ENCODE peak calls at places on chromosomes 11 and 22, in six cellular contexts. J is AG04450, Q is heart right ventricle, E is adipocyte, O is PC-3, K is aorta. F is an unnamed sample.

GRCh38 chr11:58659404-58659803 is 36.9 kb downstream of the CNTF start:
- DNase-seq in O (peak; percentile 98), J (no peak), E (no peak), Q (no peak), K (no peak), F (no peak)

GRCh38 chr11:115776916-115777315 is 272.7 kb upstream of the CADM1 start:
- DNase-seq in Q (peak; percentile 23), E (no peak), O (no peak), K (no peak), J (no peak), F (no peak)

GRCh38 chr11:128963744-128964340 is 21.2 kb upstream of the TP53AIP1 start:
- DNase-seq in K (no peak), J (no peak), Q (no peak), E (no peak), O (no peak), F (no peak)

GRCh38 chr11:77322506-77322905 is 21.0 kb upstream of the GDPD4 start:
- DNase-seq in K (no peak), J (peak; percentile 49), O (no peak), E (peak; percentile 40), Q (peak; percentile 5), F (no peak)

GRCh38 chr11:113994077-113994954 is 19.4 kb downstream of the HTR3A start:
- DNase-seq in K (no peak), O (peak; percentile 43), E (peak; percentile 64), Q (peak; percentile 18), J (no peak), F (no peak)

GRCh38 chr11:126210871-126211235 is 597 bp downstream of the RPUSD4 start:
- DNase-seq in O (no peak), E (no peak), J (no peak), K (no peak), Q (no peak), F (no peak)

GRCh38 chr11:57972013-57972367 is 51.7 kb upstream of the OR9Q1 start:
- DNase-seq in J (no peak), Q (no peak), K (no peak), O (no peak), E (no peak), F (no peak)

GRCh38 chr11:122195790-122196189 is 79.8 kb upstream of the BLID start:
- DNase-seq in E (no peak), K (no peak), Q (no peak), O (no peak), J (no peak), F (no peak)

GRCh38 chr11:35605691-35606090 is 12.6 kb upstream of the FJX1 start:
- DNase-seq in O (no peak), K (no peak), Q (peak; percentile 40), J (no peak), E (no peak), F (no peak)

GRCh38 chr22:17647996-17648395 is 9.4 kb downstream of the BCL2L13 start:
- DNase-seq in E (no peak), Q (no peak), K (no peak), J (no peak), O (no peak), F (no peak)

GRCh38 chr11:86160546-86161149 is 83.9 kb upstream of the EED start:
- DNase-seq in Q (no peak), O (peak; percentile 73), E (peak; percentile 35), K (no peak), J (no peak), F (no peak)

GRCh38 chr11:61334434-61335354 is 1.7 kb downstream of the TKFC start:
- DNase-seq in E (peak; percentile 24), Q (no peak), O (peak; percentile 60), J (no peak), K (peak; percentile 62), F (no peak)

GRCh38 chr11:66230171-66230570 is 38.3 kb upstream of the RAB1B start:
- DNase-seq in E (no peak), Q (no peak), K (no peak), J (no peak), O (no peak), F (no peak)

GRCh38 chr11:108069947-108070346 is 51.4 kb upstream of the ACAT1 start:
- DNase-seq in O (no peak), K (no peak), Q (no peak), J (no peak), E (peak; percentile 81), F (no peak)

GRCh38 chr11:74031310-74031676 is 22.4 kb upstream of the UCP3 start:
- DNase-seq in E (no peak), K (no peak), J (no peak), Q (no peak), O (no peak), F (no peak)

GRCh38 chr11:8917157-8917820 is 6.3 kb downstream of the AKIP1 start:
- DNase-seq in Q (no peak), E (peak; percentile 93), K (peak; percentile 82), J (peak; percentile 90), O (peak; percentile 51), F (no peak)

GRCh38 chr22:27480487-27480886 is 321.1 kb downstream of the MN1 start:
- DNase-seq in J (no peak), Q (no peak), O (peak; percentile 61), E (no peak), K (no peak), F (no peak)

GRCh38 chr11:93842461-93842860 is 8.0 kb downstream of the VSTM5 start:
- DNase-seq in K (no peak), E (peak; percentile 78), J (peak; percentile 7), O (peak; percentile 99), Q (no peak), F (no peak)

DNA sequence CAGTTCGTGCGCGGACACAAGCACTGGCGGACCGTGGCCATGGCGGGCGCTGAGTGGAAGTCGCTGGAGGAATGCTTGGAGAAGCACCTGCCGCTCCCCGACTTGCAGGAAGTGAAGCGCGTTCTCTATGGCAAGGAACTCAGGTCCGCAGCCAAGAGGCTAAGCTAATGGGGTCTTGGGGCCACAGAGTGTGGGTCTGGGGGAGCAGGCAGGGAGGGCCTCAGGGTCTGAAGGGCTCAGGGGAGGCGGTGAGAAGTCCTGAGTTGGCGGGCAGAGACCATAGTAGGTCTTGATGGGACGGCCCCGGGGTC is 188 bp downstream of the UPB1 start:
- DNase-seq in O (no peak), J (no peak), K (no peak), E (no peak), Q (no peak), F (no peak)
- H3K4me3 ChIP-seq in O (no peak overlapping the region), J (no peak overlapping the region), K (no peak overlapping the region), E (no peak overlapping the region), Q (no peak overlapping the region), F (no peak overlapping the region)

GRCh38 chr11:278001-278951 is at the start of gene NLRP6:
- DNase-seq in K (no peak), O (no peak), Q (peak; percentile 2), J (no peak), E (no peak), F (no peak)
- H3K4me3 ChIP-seq in K (no peak within 1 kb of the TSS), O (no peak within 1 kb of the TSS), Q (peak within 1 kb of the TSS; percentile 19), J (no peak within 1 kb of the TSS), E (no peak within 1 kb of the TSS), F (no peak within 1 kb of the TSS)

DNA sequence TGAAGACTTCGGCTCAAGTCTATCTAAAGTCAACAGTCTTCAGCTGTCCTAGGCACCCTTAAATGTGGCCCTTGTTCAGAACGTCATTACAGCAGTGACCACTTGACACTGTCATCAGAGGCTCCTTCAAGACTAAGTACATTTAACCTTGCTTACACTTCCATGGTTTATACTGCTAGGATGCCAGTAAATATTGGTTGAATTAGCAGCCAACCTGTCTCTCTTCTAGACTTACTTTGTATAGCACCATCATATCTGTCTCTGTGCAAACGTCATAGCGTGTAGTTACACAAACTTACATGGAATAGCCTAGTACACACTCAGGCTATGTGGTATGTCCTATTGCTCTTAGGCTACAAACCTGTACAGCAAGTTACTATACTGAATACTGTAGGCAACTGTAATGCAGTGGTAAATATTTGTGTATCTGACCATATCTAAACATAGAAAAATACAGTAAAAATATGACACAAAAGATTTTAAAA is 13.3 kb upstream of the C11orf91 start:
- DNase-seq in O (no peak), Q (no peak), K (no peak), E (no peak), J (no peak), F (no peak)
- H3K4me3 ChIP-seq in O (no peak overlapping the region), Q (no peak overlapping the region), K (no peak overlapping the region), E (no peak overlapping the region), J (no peak overlapping the region), F (no peak overlapping the region)

GRCh38 chr22:37607912-37608476 is 640 bp upstream of the GGA1 start:
- DNase-seq in J (no peak), E (no peak), Q (no peak), K (no peak), O (no peak), F (no peak)

GRCh38 chr22:37607010-37607911 is 1.4 kb upstream of the GGA1 start:
- DNase-seq in K (peak; percentile 94), E (peak; percentile 88), O (peak; percentile 91), Q (peak; percentile 78), J (no peak), F (no peak)

GRCh38 chr22:37601540-37602442 is 6.8 kb upstream of the GGA1 start:
- DNase-seq in J (no peak), K (no peak), O (peak; percentile 62), E (peak; percentile 29), Q (no peak), F (no peak)

GRCh38 chr22:37604074-37604473 is 4.6 kb upstream of the GGA1 start:
- DNase-seq in O (no peak), J (no peak), K (no peak), Q (no peak), E (no peak), F (no peak)

DNA sequence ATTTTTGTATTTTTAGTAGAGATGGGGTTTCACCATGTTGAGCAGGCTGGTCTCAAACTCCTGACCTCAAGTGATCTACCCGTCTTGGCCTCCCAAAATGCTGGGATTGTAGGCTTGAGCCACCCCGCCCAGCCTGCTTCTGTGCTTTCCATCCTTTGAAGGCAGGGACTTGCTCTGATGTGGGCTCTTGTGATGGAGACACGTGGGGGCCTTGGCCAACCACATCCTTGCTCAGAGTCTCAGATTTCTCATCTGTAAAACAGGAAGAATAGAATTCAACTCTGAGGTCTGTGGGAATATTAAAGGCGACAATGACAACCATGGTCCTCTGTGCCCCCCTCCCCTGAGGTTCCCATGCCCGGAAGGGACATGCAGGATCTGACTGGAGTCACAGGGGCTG is 3.8 kb upstream of the GGA1 start:
- DNase-seq in Q (no peak), O (no peak), E (no peak), J (no peak), K (no peak), F (no peak)
- H3K4me3 ChIP-seq in Q (no peak overlapping the region), O (no peak overlapping the region), E (no peak overlapping the region), J (no peak overlapping the region), K (no peak overlapping the region), F (no peak overlapping the region)

DNA sequence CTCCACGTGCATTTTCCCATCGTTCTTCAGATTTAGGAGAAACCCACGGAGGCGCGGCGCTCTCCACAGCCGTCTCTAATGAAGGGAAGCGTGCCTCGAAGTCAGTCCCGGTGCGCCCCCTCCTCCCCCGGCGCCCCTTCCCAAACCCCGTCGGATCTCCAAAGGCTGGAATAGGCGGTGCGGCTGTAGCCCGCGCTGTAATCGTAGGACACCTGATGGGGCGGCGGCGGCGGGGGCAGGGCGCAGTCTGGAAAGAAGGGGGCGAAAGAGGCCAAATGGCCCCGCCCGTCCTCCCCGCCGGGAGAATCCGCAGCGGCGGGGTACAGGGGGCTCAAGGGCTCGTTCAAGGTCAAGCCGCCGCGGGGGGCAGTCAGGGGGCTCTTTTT is 1.3 kb downstream of the FAM181B start:
- DNase-seq in J (no peak), O (no peak), K (peak; percentile 74), Q (no peak), E (no peak), F (no peak)
- H3K4me3 ChIP-seq in J (no peak overlapping the region), O (no peak overlapping the region), K (peak overlapping the region; percentile 81), Q (peak overlapping the region; percentile 60), E (no peak overlapping the region), F (peak overlapping the region; percentile 84)

GRCh38 chr22:49276567-49276966 is 551.1 kb downstream of the BRD1 start:
- DNase-seq in E (no peak), K (peak; percentile 52), J (no peak), O (no peak), Q (no peak), F (no peak)
- H3K4me3 ChIP-seq in E (no peak overlapping the region), K (no peak overlapping the region), J (no peak overlapping the region), O (no peak overlapping the region), Q (no peak overlapping the region), F (no peak overlapping the region)

GRCh38 chr11:62498492-62499286 is 47.9 kb downstream of the AHNAK start:
- DNase-seq in Q (no peak), E (no peak), K (no peak), J (no peak), O (no peak), F (no peak)
- H3K4me3 ChIP-seq in Q (no peak overlapping the region), E (no peak overlapping the region), K (no peak overlapping the region), J (no peak overlapping the region), O (no peak overlapping the region), F (no peak overlapping the region)